ENCODE peak calls at places on chromosome 11, in ten cellular contexts. M, J, G, H, U, N, F, Q, Z and C are unnamed samples.

GRCh38 chr11:120775986-120776682 is 247.8 kb upstream of the TBCEL start:
- DNase-seq in M (no peak), J (no peak), G (no peak), H (no peak), U (no peak), N (no peak), F (no peak), Q (no peak), Z (no peak), C (no peak)

GRCh38 chr11:17219016-17219415 is 11.2 kb upstream of the PIK3C2A start:
- DNase-seq in M (no peak), J (no peak), G (no peak), H (no peak), U (no peak), N (no peak), F (no peak), Q (no peak), Z (no peak), C (no peak)

GRCh38 chr11:111382451-111382850 is 3.4 kb upstream of the POU2AF1 start:
- DNase-seq in M (no peak), J (no peak), G (no peak), H (no peak), U (no peak), N (no peak), F (no peak), Q (no peak), Z (no peak), C (no peak)

GRCh38 chr11:75341583-75341982 is 9.9 kb downstream of the ARRB1 start:
- DNase-seq in M (no peak), J (no peak), G (no peak), H (no peak), U (no peak), N (no peak), F (no peak), Q (no peak), Z (no peak), C (no peak)

GRCh38 chr11:118406599-118407166 is 5.3 kb downstream of the ATP5MG start:
- DNase-seq in M (no peak), J (no peak), G (peak; percentile 24), H (no peak), U (no peak), N (no peak), F (no peak), Q (no peak), Z (peak; percentile 14), C (no peak)

GRCh38 chr11:126547161-126547560 is 191.7 kb downstream of the ST3GAL4 start:
- DNase-seq in M (no peak), J (no peak), G (peak; percentile 15), H (no peak), U (no peak), N (no peak), F (no peak), Q (no peak), Z (peak; percentile 67), C (no peak)

GRCh38 chr11:111736191-111736590 is 30.0 kb downstream of the PPP2R1B start:
- DNase-seq in M (no peak), J (no peak), G (no peak), H (no peak), U (no peak), N (no peak), F (no peak), Q (no peak), Z (peak; percentile 39), C (no peak)

GRCh38 chr11:64540426-64540825 is 50.6 kb upstream of the SLC22A12 start:
- DNase-seq in M (no peak), J (no peak), G (no peak), H (no peak), U (no peak), N (peak; percentile 24), F (no peak), Q (no peak), Z (no peak), C (no peak)

GRCh38 chr11:69912161-69912910 is 93.1 kb upstream of the FGF3 start:
- DNase-seq in M (no peak), J (no peak), G (no peak), H (no peak), U (no peak), N (peak; percentile 39), F (no peak), Q (no peak), Z (no peak), C (no peak)

GRCh38 chr11:69683764-69684333 is 8.7 kb upstream of the LTO1 start:
- DNase-seq in M (no peak), J (no peak), G (no peak), H (no peak), U (no peak), N (no peak), F (no peak), Q (peak; percentile 42), Z (no peak), C (no peak)

GRCh38 chr11:877565-877964 is 33.0 kb downstream of the CHID1 start:
- DNase-seq in M (peak; percentile 75), J (peak; percentile 12), G (no peak), H (no peak), U (no peak), N (no peak), F (peak; percentile 42), Q (no peak), Z (no peak), C (no peak)

GRCh38 chr11:120056301-120057027 is 81.4 kb downstream of the TRIM29 start:
- DNase-seq in M (no peak), J (no peak), G (no peak), H (no peak), U (no peak), N (no peak), F (no peak), Q (no peak), Z (no peak), C (no peak)

GRCh38 chr11:123576501-123576900 is 77.9 kb downstream of the SCN3B start:
- DNase-seq in M (no peak), J (no peak), G (no peak), H (no peak), U (no peak), N (no peak), F (no peak), Q (no peak), Z (no peak), C (no peak)

GRCh38 chr11:73267122-73267846 is 4.9 kb upstream of the P2RY6 start:
- DNase-seq in M (no peak), J (no peak), G (no peak), H (no peak), U (no peak), N (no peak), F (no peak), Q (peak; percentile 2), Z (no peak), C (no peak)